ENCODE peak calls at places on chromosome 18, in seven cellular contexts. P, N, I, R, K, D and E are unnamed samples.

GRCh38 chr18:21761471-21762115 is 21.0 kb downstream of the MIB1 start:
- DNase-seq in P (no peak), N (no peak), I (no peak), R (no peak), K (no peak), D (no peak), E (no peak)

GRCh38 chr18:51066273-51066672 is 36.3 kb downstream of the SMAD4 start:
- DNase-seq in P (no peak), N (no peak), I (no peak), R (no peak), K (no peak), D (no peak), E (no peak)

GRCh38 chr18:32454667-32455066 is 16.0 kb downstream of the GAREM1 start:
- DNase-seq in P (no peak), N (no peak), I (no peak), R (no peak), K (no peak), D (no peak), E (no peak)

GRCh38 chr18:79922971-79923411 is 28.5 kb downstream of the SLC66A2 start:
- DNase-seq in P (no peak), N (no peak), I (no peak), R (no peak), K (peak), D (peak), E (peak)

GRCh38 chr18:51196116-51196810 is 1.2 kb downstream of the MEX3C start:
- DNase-seq in P (peak), N (peak), I (peak), R (peak), K (no peak), D (peak), E (no peak)

GRCh38 chr18:59006461-59007067 is 133.1 kb upstream of the SEC11C start:
- DNase-seq in P (no peak), N (no peak), I (no peak), R (no peak), K (no peak), D (no peak), E (no peak)

GRCh38 chr18:31206787-31207381 is 44.2 kb upstream of the DSC1 start:
- DNase-seq in P (no peak), N (peak), I (no peak), R (peak), K (peak), D (no peak), E (no peak)

GRCh38 chr18:79396431-79397287 is 929 bp downstream of the NFATC1 start:
- DNase-seq in P (peak), N (peak), I (peak), R (peak), K (no peak), D (no peak), E (peak)

GRCh38 chr18:22609642-22610041 is 191.9 kb upstream of the CTAGE1 start:
- DNase-seq in P (no peak), N (peak), I (no peak), R (no peak), K (peak), D (no peak), E (no peak)

GRCh38 chr18:34083910-34084309 is 140.8 kb downstream of the NOL4 start:
- DNase-seq in P (no peak), N (peak), I (no peak), R (no peak), K (no peak), D (no peak), E (no peak)

GRCh38 chr18:36309436-36310391 is 12.2 kb downstream of the FHOD3 start:
- DNase-seq in P (no peak), N (peak), I (no peak), R (no peak), K (peak), D (no peak), E (no peak)

DNA sequence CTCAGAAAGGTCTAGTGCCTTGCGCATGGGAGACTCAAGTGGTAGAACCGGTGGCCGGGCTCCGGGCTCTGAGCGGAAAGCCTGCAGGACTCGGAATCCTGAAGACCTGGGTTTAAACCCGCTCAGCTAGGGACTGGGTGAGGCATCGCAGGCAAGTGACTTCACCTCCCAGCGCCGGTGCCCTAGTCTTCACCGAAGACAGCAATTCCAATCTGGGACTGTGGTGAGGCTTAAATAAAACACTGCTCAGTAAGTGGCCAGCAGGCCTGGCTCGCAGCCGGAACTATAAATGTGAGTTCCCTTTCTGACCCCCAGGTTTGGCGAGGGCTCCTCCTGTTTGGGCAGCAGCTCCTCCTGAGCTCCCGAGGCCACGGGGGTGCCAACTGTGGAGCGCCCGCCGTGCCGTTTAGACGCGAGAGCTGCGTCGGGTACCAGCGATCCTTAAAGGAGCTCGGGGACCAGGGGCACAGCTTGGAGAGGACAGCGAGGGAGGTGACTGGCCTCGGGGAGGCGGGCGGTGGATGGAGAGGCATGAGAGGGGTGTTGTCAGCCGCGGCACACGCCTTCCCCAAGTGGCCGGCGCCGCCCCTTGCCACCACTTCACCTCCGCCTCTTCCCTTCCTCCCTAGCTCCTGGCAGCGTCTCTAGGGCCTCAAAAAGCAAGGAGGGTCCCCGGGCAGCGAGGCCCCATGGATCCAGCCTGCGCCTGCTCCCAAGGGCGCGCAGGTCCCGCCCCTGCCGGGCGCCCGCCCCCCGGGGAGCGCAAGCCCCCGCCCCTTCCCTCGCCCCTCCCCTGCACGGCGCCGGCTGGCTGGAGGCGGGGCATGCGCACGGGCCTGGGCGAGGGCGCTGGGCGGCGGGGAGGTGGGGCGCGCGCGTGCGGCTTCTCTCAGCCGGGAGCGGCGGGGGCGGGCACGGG is 736 bp upstream of the MTCL1 start:
- DNase-seq in P (peak), N (peak), I (peak), R (peak), K (peak), D (peak), E (peak)
- TF ChIP-seq CTCF in P (no peak), N (peak), I (no peak), R (no peak), K (no peak), D (peak), E (no peak)

DNA sequence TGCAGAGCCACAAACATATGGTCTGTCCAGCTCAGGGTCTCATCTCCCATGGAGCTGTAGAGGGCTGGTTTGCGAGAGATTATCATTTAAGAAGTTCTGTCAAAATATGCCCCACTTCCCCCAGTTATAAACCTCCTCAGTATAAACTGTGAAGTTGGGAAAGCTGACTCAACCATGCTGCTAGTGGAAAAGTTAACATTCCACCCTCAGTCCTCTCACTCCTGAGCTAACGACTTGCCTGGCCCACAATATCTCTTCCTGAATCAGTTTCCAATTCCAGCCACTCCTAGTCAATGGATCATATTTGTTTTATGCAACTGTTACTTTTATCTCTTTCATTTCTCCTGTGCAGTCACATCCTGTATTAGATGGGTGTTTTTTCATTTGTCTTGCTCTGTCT is 326.2 kb downstream of the SETBP1 start:
- DNase-seq in P (no peak), N (no peak), I (no peak), R (no peak), K (no peak), D (no peak), E (no peak)
- TF ChIP-seq CTCF in P (no peak), N (no peak), I (no peak), R (no peak), K (no peak), D (no peak), E (no peak)

DNA sequence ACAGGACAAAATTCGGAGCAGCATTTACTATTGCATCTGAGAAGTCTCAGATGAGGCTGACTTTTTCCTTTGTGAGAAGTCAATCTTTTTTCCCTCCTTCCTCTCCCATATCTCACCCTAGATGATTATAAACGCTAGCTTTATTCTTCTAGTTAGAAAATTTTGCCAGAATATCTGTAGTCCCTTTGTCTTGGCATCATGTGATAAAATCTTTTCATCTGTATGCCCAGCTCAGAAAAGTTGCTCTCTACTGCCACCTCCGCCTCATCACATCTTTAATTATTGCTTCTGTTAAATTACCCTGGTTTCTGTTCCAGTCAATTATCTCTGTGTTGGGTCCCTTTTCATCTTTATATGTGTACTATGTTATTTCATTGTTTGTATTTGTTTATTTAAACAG is 210.8 kb upstream of the SLC35G4 start:
- DNase-seq in P (no peak), N (no peak), I (no peak), R (no peak), K (no peak), D (no peak), E (no peak)
- TF ChIP-seq CTCF in P (no peak), N (peak), I (peak), R (peak), K (no peak), D (no peak), E (peak)

GRCh38 chr18:49597556-49597955 is 35.7 kb downstream of the LIPG start:
- DNase-seq in P (no peak), N (no peak), I (no peak), R (no peak), K (no peak), D (no peak), E (no peak)
- TF ChIP-seq CTCF in P (no peak), N (no peak), I (no peak), R (no peak), K (no peak), D (no peak), E (no peak)